ENCODE peak calls at places on chromosomes 12 and 14, in five cellular contexts. Z, J, H, G and I are unnamed samples.

GRCh38 chr14:74475678-74476077 is 17.4 kb downstream of the NPC2 start:
- DNase-seq in J (no peak), G (peak), Z (no peak), H (no peak), I (peak)

GRCh38 chr14:72780771-72781170 is 113.1 kb downstream of the DPF3 start:
- DNase-seq in H (no peak), Z (no peak), J (no peak), G (peak), I (no peak)

GRCh38 chr14:97106166-97106565 is 309.0 kb downstream of the VRK1 start:
- DNase-seq in G (no peak), Z (no peak), H (no peak), J (no peak), I (no peak)

GRCh38 chr14:101875726-101876268 is 88.6 kb upstream of the DYNC1H1 start:
- DNase-seq in G (peak), J (peak), H (no peak), Z (no peak), I (no peak)

GRCh38 chr12:72089678-72090077 is 151.0 kb downstream of the TPH2 start:
- DNase-seq in G (no peak), Z (no peak), J (no peak), H (no peak), I (no peak)

GRCh38 chr12:91978143-91978542 is 167.5 kb downstream of the BTG1 start:
- DNase-seq in G (peak), J (no peak), Z (peak), H (no peak), I (no peak)

GRCh38 chr14:89185919-89186849 is 230.8 kb downstream of the FOXN3 start:
- DNase-seq in Z (no peak), G (peak), H (no peak), J (no peak), I (peak)

GRCh38 chr14:74501135-74501614 is 7.6 kb downstream of the ISCA2 start:
- DNase-seq in J (peak), G (peak), Z (no peak), H (peak), I (no peak)

GRCh38 chr14:23034498-23035302 is at the start of gene PSMB5:
- DNase-seq in J (peak), G (peak), Z (peak), H (peak), I (peak)

GRCh38 chr12:91139264-91139663 is 28.0 kb upstream of the LUM start:
- DNase-seq in H (no peak), G (no peak), Z (no peak), J (no peak), I (no peak)

GRCh38 chr14:24130717-24131548 is 474 bp downstream of the FITM1 start:
- DNase-seq in H (no peak), G (no peak), J (no peak), Z (no peak), I (no peak)

GRCh38 chr14:99678198-99678597 is 5.9 kb upstream of the CYP46A1 start:
- DNase-seq in J (no peak), H (no peak), Z (no peak), G (no peak), I (no peak)

GRCh38 chr14:24079521-24080141 is 8.3 kb downstream of the CPNE6 start:
- DNase-seq in G (no peak), H (peak), Z (no peak), J (no peak), I (no peak)

GRCh38 chr12:1882850-1883470 is 35.5 kb downstream of the CACNA2D4 start:
- DNase-seq in J (no peak), H (no peak), G (no peak), Z (no peak), I (no peak)

GRCh38 chr12:122866950-122867607 is 28.8 kb downstream of the VPS37B start:
- DNase-seq in H (no peak), G (no peak), Z (no peak), J (no peak), I (no peak)